ENCODE peak calls at places on chromosomes 6 and 20, in ten cellular contexts. One of them, this sample, is unnamed.

GRCh38 chr6:38588631-38589366 is 50.9 kb downstream of the BTBD9 start:
- DNase-seq in nephron progenitor cell: no peak
- DNase-seq in right lobe of liver: no peak
- DNase-seq in IMR-90: peak
- DNase-seq in GM12865: no peak
- DNase-seq in choroid plexus epithelial cell: peak
- DNase-seq in AG10803: peak
- DNase-seq in omental fat pad: no peak
- DNase-seq in GM10248: no peak
- DNase-seq in transverse colon: no peak
- DNase-seq in this sample: peak

GRCh38 chr20:46261456-46262253 is 46.6 kb downstream of the CDH22 start:
- DNase-seq in nephron progenitor cell: no peak
- DNase-seq in right lobe of liver: no peak
- DNase-seq in IMR-90: no peak
- DNase-seq in GM12865: no peak
- DNase-seq in choroid plexus epithelial cell: no peak
- DNase-seq in AG10803: no peak
- DNase-seq in omental fat pad: no peak
- DNase-seq in GM10248: no peak
- DNase-seq in transverse colon: no peak
- DNase-seq in this sample: no peak

GRCh38 chr6:35215665-35216411 is 2.1 kb downstream of the SCUBE3 start:
- DNase-seq in nephron progenitor cell: no peak
- DNase-seq in right lobe of liver: no peak
- DNase-seq in IMR-90: peak
- DNase-seq in GM12865: no peak
- DNase-seq in choroid plexus epithelial cell: no peak
- DNase-seq in AG10803: no peak
- DNase-seq in omental fat pad: no peak
- DNase-seq in GM10248: no peak
- DNase-seq in transverse colon: no peak
- DNase-seq in this sample: no peak

GRCh38 chr6:4638641-4639040 is 137.6 kb upstream of the CDYL start:
- DNase-seq in nephron progenitor cell: no peak
- DNase-seq in right lobe of liver: no peak
- DNase-seq in IMR-90: no peak
- DNase-seq in GM12865: no peak
- DNase-seq in choroid plexus epithelial cell: no peak
- DNase-seq in AG10803: no peak
- DNase-seq in omental fat pad: no peak
- DNase-seq in GM10248: no peak
- DNase-seq in transverse colon: no peak
- DNase-seq in this sample: no peak

GRCh38 chr20:23606652-23607049 is 934 bp upstream of the CST9 start:
- DNase-seq in nephron progenitor cell: peak
- DNase-seq in right lobe of liver: peak
- DNase-seq in IMR-90: peak
- DNase-seq in GM12865: peak
- DNase-seq in choroid plexus epithelial cell: peak
- DNase-seq in AG10803: peak
- DNase-seq in omental fat pad: peak
- DNase-seq in GM10248: peak
- DNase-seq in transverse colon: peak
- DNase-seq in this sample: peak

GRCh38 chr6:1081566-1081965 is 230.3 kb upstream of the FOXQ1 start:
- DNase-seq in nephron progenitor cell: no peak
- DNase-seq in right lobe of liver: no peak
- DNase-seq in IMR-90: peak
- DNase-seq in GM12865: no peak
- DNase-seq in choroid plexus epithelial cell: no peak
- DNase-seq in AG10803: peak
- DNase-seq in omental fat pad: no peak
- DNase-seq in GM10248: no peak
- DNase-seq in transverse colon: no peak
- DNase-seq in this sample: no peak

GRCh38 chr6:33620158-33620583 is 951 bp upstream of the ITPR3 start:
- DNase-seq in nephron progenitor cell: peak
- DNase-seq in right lobe of liver: peak
- DNase-seq in IMR-90: no peak
- DNase-seq in GM12865: peak
- DNase-seq in choroid plexus epithelial cell: no peak
- DNase-seq in AG10803: no peak
- DNase-seq in omental fat pad: no peak
- DNase-seq in GM10248: peak
- DNase-seq in transverse colon: peak
- DNase-seq in this sample: no peak

GRCh38 chr6:4666886-4667513 is 109.2 kb upstream of the CDYL start:
- DNase-seq in nephron progenitor cell: no peak
- DNase-seq in right lobe of liver: no peak
- DNase-seq in IMR-90: no peak
- DNase-seq in GM12865: no peak
- DNase-seq in choroid plexus epithelial cell: no peak
- DNase-seq in AG10803: no peak
- DNase-seq in omental fat pad: no peak
- DNase-seq in GM10248: no peak
- DNase-seq in transverse colon: no peak
- DNase-seq in this sample: no peak

GRCh38 chr6:32972353-32973143 is 4.2 kb downstream of the BRD2 start:
- DNase-seq in nephron progenitor cell: no peak
- DNase-seq in right lobe of liver: peak
- DNase-seq in IMR-90: no peak
- DNase-seq in GM12865: peak
- DNase-seq in choroid plexus epithelial cell: no peak
- DNase-seq in AG10803: no peak
- DNase-seq in omental fat pad: no peak
- DNase-seq in GM10248: no peak
- DNase-seq in transverse colon: peak
- DNase-seq in this sample: no peak

GRCh38 chr6:94859924-94860323 is 717.4 kb upstream of the MANEA start:
- DNase-seq in nephron progenitor cell: no peak
- DNase-seq in right lobe of liver: no peak
- DNase-seq in IMR-90: no peak
- DNase-seq in GM12865: no peak
- DNase-seq in choroid plexus epithelial cell: no peak
- DNase-seq in AG10803: no peak
- DNase-seq in omental fat pad: no peak
- DNase-seq in GM10248: no peak
- DNase-seq in transverse colon: no peak
- DNase-seq in this sample: no peak

DNA sequence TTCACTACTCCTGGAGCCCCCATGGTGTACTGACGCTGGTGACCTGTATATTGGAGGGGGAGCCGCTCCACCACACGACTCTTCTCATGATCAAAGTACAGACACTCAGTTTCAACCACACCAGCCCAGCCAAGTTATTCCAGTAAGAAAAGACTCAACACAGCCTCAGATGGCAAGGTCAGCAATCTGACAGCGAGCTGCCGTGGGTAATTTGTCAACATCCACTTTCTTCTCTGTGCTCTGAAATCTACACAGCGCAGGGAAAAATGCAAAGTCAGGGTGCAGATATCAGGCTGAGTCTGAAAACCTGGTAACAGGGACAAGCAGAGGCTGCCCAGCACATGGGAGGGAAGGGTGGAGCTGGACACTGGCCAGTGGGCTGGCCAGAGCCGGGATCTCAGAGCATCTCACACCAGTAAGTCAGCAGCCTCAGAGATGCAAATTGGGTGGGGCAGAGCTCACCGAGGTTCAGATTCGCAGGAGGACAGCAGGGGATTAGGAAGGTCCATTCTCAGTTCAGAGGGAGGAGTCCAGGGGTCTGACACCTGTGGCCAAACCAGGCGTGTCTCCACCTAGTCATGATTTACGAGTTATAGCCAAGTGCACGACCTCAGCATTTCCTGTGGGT is 44.5 kb upstream of the RPS6KA2 start:
- DNase-seq in nephron progenitor cell: peak
- DNase-seq in right lobe of liver: no peak
- DNase-seq in IMR-90: no peak
- DNase-seq in GM12865: no peak
- DNase-seq in choroid plexus epithelial cell: peak
- DNase-seq in AG10803: no peak
- DNase-seq in omental fat pad: no peak
- DNase-seq in GM10248: no peak
- DNase-seq in transverse colon: no peak
- DNase-seq in this sample: no peak
- TF ChIP-seq CTCF in nephron progenitor cell: no peak
- TF ChIP-seq CTCF in right lobe of liver: no peak
- TF ChIP-seq CTCF in IMR-90: no peak
- TF ChIP-seq CTCF in GM12865: no peak
- TF ChIP-seq CTCF in choroid plexus epithelial cell: no peak
- TF ChIP-seq CTCF in AG10803: no peak
- TF ChIP-seq CTCF in omental fat pad: no peak
- TF ChIP-seq CTCF in GM10248: no peak
- TF ChIP-seq CTCF in transverse colon: no peak
- TF ChIP-seq CTCF in this sample: no peak

DNA sequence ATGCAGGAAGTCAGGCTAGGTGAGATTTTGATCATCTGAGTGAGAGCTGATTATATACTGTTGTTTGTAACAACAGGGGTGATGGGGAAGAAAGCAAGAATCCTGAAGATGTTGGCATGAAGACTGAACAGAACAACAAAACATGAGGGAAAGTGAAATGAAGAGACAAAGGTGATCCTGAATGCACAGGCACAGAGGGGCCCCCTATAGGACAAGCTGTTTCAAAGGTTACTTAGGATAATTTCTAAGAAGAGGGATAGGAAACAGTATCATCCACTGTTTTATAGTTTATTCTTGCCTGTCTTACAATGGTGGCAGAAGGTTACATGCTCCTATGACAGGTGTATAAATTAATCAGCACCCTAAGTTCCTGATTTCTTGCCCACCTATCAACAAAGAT is 192.2 kb downstream of the EDN1 start:
- DNase-seq in nephron progenitor cell: no peak
- DNase-seq in right lobe of liver: no peak
- DNase-seq in IMR-90: no peak
- DNase-seq in GM12865: no peak
- DNase-seq in choroid plexus epithelial cell: no peak
- DNase-seq in AG10803: no peak
- DNase-seq in omental fat pad: no peak
- DNase-seq in GM10248: no peak
- DNase-seq in transverse colon: no peak
- DNase-seq in this sample: peak
- TF ChIP-seq CTCF in nephron progenitor cell: no peak
- TF ChIP-seq CTCF in right lobe of liver: no peak
- TF ChIP-seq CTCF in IMR-90: peak
- TF ChIP-seq CTCF in GM12865: peak
- TF ChIP-seq CTCF in choroid plexus epithelial cell: peak
- TF ChIP-seq CTCF in AG10803: peak
- TF ChIP-seq CTCF in omental fat pad: no peak
- TF ChIP-seq CTCF in GM10248: peak
- TF ChIP-seq CTCF in transverse colon: peak
- TF ChIP-seq CTCF in this sample: no peak

DNA sequence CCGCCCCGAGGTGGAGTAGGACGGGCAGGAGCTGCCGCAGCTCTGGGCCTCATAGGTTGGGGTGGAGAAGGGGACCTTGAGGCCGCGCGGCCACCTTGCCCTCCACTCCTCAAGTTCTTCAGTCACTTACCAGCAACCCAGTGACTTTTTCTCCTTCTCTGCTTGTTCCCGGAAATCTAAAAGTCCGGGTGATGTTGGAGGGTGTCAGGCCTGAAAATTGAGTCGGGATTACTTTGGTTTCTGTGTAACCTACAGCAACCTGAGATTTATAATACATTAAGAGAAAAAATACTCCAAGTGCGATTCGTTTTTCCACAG is 338 bp downstream of the RWDD1 start:
- DNase-seq in nephron progenitor cell: no peak
- DNase-seq in right lobe of liver: no peak
- DNase-seq in IMR-90: no peak
- DNase-seq in GM12865: no peak
- DNase-seq in choroid plexus epithelial cell: no peak
- DNase-seq in AG10803: no peak
- DNase-seq in omental fat pad: no peak
- DNase-seq in GM10248: no peak
- DNase-seq in transverse colon: no peak
- DNase-seq in this sample: no peak
- TF ChIP-seq CTCF in nephron progenitor cell: no peak
- TF ChIP-seq CTCF in right lobe of liver: no peak
- TF ChIP-seq CTCF in IMR-90: no peak
- TF ChIP-seq CTCF in GM12865: no peak
- TF ChIP-seq CTCF in choroid plexus epithelial cell: no peak
- TF ChIP-seq CTCF in AG10803: no peak
- TF ChIP-seq CTCF in omental fat pad: no peak
- TF ChIP-seq CTCF in GM10248: no peak
- TF ChIP-seq CTCF in transverse colon: no peak
- TF ChIP-seq CTCF in this sample: no peak

DNA sequence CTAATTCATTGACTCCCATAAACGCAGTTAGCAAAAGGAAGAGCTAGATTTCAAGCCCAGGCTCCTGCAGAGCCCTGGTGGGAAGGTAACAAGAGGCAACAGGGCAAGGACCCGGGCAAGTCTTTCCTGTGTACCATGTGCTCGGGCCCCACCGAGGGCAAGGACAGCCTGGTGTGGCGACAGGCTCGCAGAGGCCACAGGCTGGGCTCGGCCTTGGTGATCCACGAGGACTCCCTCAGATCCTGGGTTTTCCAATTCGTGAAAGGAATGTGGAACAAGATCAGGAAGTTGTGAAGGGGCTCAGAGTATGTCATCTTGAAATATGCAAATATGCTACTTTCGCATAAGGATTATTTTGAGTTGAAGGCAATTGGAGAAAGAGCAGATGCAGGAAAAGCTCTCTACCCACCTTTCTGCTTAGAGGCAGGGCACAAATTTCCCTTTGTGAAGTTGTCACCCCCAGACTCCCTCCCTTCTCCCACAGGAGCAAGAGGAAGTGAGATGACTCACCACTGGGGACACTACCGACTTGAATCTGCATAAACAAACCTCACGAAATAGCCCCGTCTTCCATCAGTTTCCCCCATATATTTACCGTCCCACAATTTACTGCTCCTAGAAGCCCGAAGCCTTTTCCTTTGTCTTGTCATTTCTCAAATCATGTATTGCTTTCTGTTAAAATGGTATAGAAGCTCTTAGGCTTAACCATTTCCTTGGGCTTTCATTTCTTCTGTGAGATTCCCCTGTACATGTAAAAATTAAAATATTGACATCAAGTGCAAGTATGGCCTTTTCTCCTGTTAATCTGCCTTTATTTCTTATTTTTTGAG is 79.0 kb downstream of the PSMG4 start:
- DNase-seq in nephron progenitor cell: no peak
- DNase-seq in right lobe of liver: no peak
- DNase-seq in IMR-90: peak
- DNase-seq in GM12865: peak
- DNase-seq in choroid plexus epithelial cell: peak
- DNase-seq in AG10803: no peak
- DNase-seq in omental fat pad: no peak
- DNase-seq in GM10248: peak
- DNase-seq in transverse colon: no peak
- DNase-seq in this sample: peak
- TF ChIP-seq CTCF in nephron progenitor cell: no peak
- TF ChIP-seq CTCF in right lobe of liver: no peak
- TF ChIP-seq CTCF in IMR-90: no peak
- TF ChIP-seq CTCF in GM12865: no peak
- TF ChIP-seq CTCF in choroid plexus epithelial cell: no peak
- TF ChIP-seq CTCF in AG10803: peak
- TF ChIP-seq CTCF in omental fat pad: no peak
- TF ChIP-seq CTCF in GM10248: peak
- TF ChIP-seq CTCF in transverse colon: no peak
- TF ChIP-seq CTCF in this sample: no peak